ENCODE peak calls at places on chromosomes 1 and 21, in eight cellular contexts. K is heart left ventricle; Z is GM13977; N is iris pigment epithelial cell; M is activated CD4-positive, alpha-beta T cell treated with anti-CD3 and anti-CD28 coated beads for 24 hours; I is amniotic stem cell; J is stimulated activated CD4-positive, alpha-beta T cell treated with anti-CD3 and anti-CD28 coated beads, Interleukin-15, amount 100 ng/mL, for 48 hours; D is glutamatergic neuron. U is an unnamed sample.

GRCh38 chr1:125119024-125119441 is 3934.3 kb downstream of the SRGAP2C start:
- DNase-seq in J (no peak), M (no peak), D (no peak), Z (no peak), N (no peak), I (no peak), K (no peak), U (no peak)

GRCh38 chr1:199399996-199400714 is 627.4 kb upstream of the NR5A2 start:
- DNase-seq in J (no peak), I (no peak), N (no peak), M (no peak), D (no peak), Z (no peak), K (no peak), U (no peak)

GRCh38 chr1:155086182-155086741 is 7.6 kb downstream of the EFNA3 start:
- DNase-seq in K (peak), I (no peak), J (peak), N (peak), Z (peak), M (peak), D (peak), U (peak)

GRCh38 chr1:217881131-217881543 is 250.0 kb downstream of the SPATA17 start:
- DNase-seq in Z (no peak), K (no peak), N (peak), D (no peak), I (peak), J (no peak), M (no peak), U (no peak)

GRCh38 chr1:226223786-226224244 is 351 bp downstream of the MIXL1 start:
- DNase-seq in D (peak), J (no peak), I (no peak), N (peak), M (no peak), Z (peak), K (no peak), U (no peak)

GRCh38 chr21:37983336-37984095 is 67.3 kb upstream of the KCNJ6 start:
- DNase-seq in I (no peak), Z (no peak), K (no peak), N (peak), D (no peak), J (no peak), M (no peak), U (no peak)

GRCh38 chr21:15754640-15755039 is 24.9 kb downstream of the USP25 start:
- DNase-seq in M (no peak), I (peak), K (no peak), D (no peak), Z (no peak), N (peak), J (no peak), U (no peak)

GRCh38 chr1:187226396-187226795 is 397.6 kb downstream of the PLA2G4A start:
- DNase-seq in J (no peak), I (no peak), Z (no peak), N (peak), D (no peak), K (no peak), M (no peak), U (no peak)

GRCh38 chr1:36303650-36304360 is 2.4 kb upstream of the SH3D21 start:
- DNase-seq in D (no peak), J (no peak), I (no peak), N (no peak), Z (no peak), K (no peak), M (no peak), U (no peak)